ENCODE peak calls at places on chromosome 17, in six cellular contexts. M, H, C, G, O and I are unnamed samples.

GRCh38 chr17:2282297-2282873 is 21.2 kb downstream of the SMG6 start:
- DNase-seq in M (no peak), H (peak; percentile 67), C (no peak), G (no peak), O (peak; percentile 66), I (no peak)

GRCh38 chr17:12637015-12637414 is 28.7 kb upstream of the MYOCD start:
- DNase-seq in M (no peak), H (no peak), C (no peak), G (no peak), O (no peak), I (no peak)

GRCh38 chr17:62780273-62780672 is 27.8 kb downstream of the MARCHF10 start:
- DNase-seq in M (peak; percentile 30), H (no peak), C (no peak), G (no peak), O (no peak), I (peak; percentile 79)

GRCh38 chr17:76176701-76177574 is 35.9 kb upstream of the FOXJ1 start:
- DNase-seq in M (no peak), H (no peak), C (no peak), G (no peak), O (no peak), I (no peak)

GRCh38 chr17:40111221-40112128 is 10.3 kb upstream of the MSL1 start:
- DNase-seq in M (peak; percentile 88), H (peak; percentile 93), C (peak; percentile 42), G (peak; percentile 84), O (peak; percentile 69), I (no peak)

GRCh38 chr17:4221899-4222659 is 41.7 kb downstream of the ANKFY1 start:
- DNase-seq in M (no peak), H (no peak), C (no peak), G (no peak), O (no peak), I (no peak)

GRCh38 chr17:73214851-73215250 is 22.0 kb downstream of the COG1 start:
- DNase-seq in M (no peak), H (no peak), C (no peak), G (no peak), O (no peak), I (no peak)

GRCh38 chr17:39963826-39964225 is 1.0 kb downstream of the GSDMA start:
- DNase-seq in M (no peak), H (peak; percentile 39), C (no peak), G (no peak), O (no peak), I (no peak)

GRCh38 chr17:2947996-2948550 is 115.3 kb downstream of the OR1D5 start:
- DNase-seq in M (no peak), H (no peak), C (no peak), G (no peak), O (no peak), I (no peak)

GRCh38 chr17:67265620-67266019 is 20.6 kb upstream of the HELZ start:
- DNase-seq in M (no peak), H (no peak), C (no peak), G (no peak), O (no peak), I (no peak)

GRCh38 chr17:7407483-7408231 is at the start of gene NLGN2:
- DNase-seq in M (no peak), H (no peak), C (no peak), G (no peak), O (no peak), I (no peak)

GRCh38 chr17:59046192-59046591 is 60.5 kb downstream of the TRIM37 start:
- DNase-seq in M (no peak), H (no peak), C (no peak), G (no peak), O (no peak), I (no peak)

GRCh38 chr17:71461504-71462197 is 659.2 kb upstream of the SOX9 start:
- DNase-seq in M (no peak), H (no peak), C (no peak), G (no peak), O (no peak), I (no peak)

GRCh38 chr17:40071720-40072480 is 9.1 kb downstream of the THRA start:
- DNase-seq in M (peak; percentile 76), H (peak; percentile 72), C (no peak), G (peak; percentile 95), O (no peak), I (peak; percentile 82)

GRCh38 chr17:67518881-67519280 is 141.8 kb downstream of the PITPNC1 start:
- DNase-seq in M (no peak), H (no peak), C (no peak), G (no peak), O (no peak), I (no peak)

GRCh38 chr17:7932483-7932891 is 481 bp downstream of the CNTROB start:
- DNase-seq in M (no peak), H (peak; percentile 27), C (no peak), G (no peak), O (no peak), I (no peak)

GRCh38 chr17:50922739-50923405 is 56.7 kb upstream of the TOB1 start:
- DNase-seq in M (no peak), H (no peak), C (no peak), G (no peak), O (no peak), I (no peak)

GRCh38 chr17:45908460-45908859 is 14.1 kb downstream of the MAPT start:
- DNase-seq in M (no peak), H (no peak), C (no peak), G (no peak), O (no peak), I (no peak)

GRCh38 chr17:76385892-76386786 is 1.7 kb downstream of the SPHK1 start:
- DNase-seq in M (peak; percentile 83), H (peak; percentile 66), C (peak; percentile 85), G (peak; percentile 39), O (peak; percentile 78), I (peak; percentile 95)

GRCh38 chr17:6069611-6070279 is 434 bp upstream of the WSCD1 start:
- DNase-seq in M (no peak), H (no peak), C (no peak), G (no peak), O (peak; percentile 2), I (no peak)

GRCh38 chr17:31492880-31493655 is 101.6 kb downstream of the RAB11FIP4 start:
- DNase-seq in M (no peak), H (no peak), C (no peak), G (peak; percentile 21), O (no peak), I (peak; percentile 83)

GRCh38 chr17:77498875-77499698 is 358.3 kb downstream of the SEC14L1 start:
- DNase-seq in M (no peak), H (no peak), C (no peak), G (no peak), O (no peak), I (no peak)

GRCh38 chr17:60311936-60312335 is 80.0 kb downstream of the USP32 start:
- DNase-seq in M (no peak), H (no peak), C (no peak), G (no peak), O (no peak), I (no peak)

GRCh38 chr17:66485272-66485947 is 183.0 kb downstream of the PRKCA start:
- DNase-seq in M (no peak), H (no peak), C (no peak), G (no peak), O (no peak), I (no peak)

GRCh38 chr17:80511222-80512180 is 33.1 kb upstream of the RPTOR start:
- DNase-seq in M (no peak), H (no peak), C (no peak), G (no peak), O (no peak), I (no peak)

GRCh38 chr17:54903375-54903774 is 2.7 kb downstream of the TOM1L1 start:
- DNase-seq in M (peak; percentile 52), H (no peak), C (no peak), G (no peak), O (no peak), I (peak; percentile 54)

GRCh38 chr17:64599187-64599676 is 62.9 kb downstream of the SMURF2 start:
- DNase-seq in M (no peak), H (no peak), C (peak; percentile 41), G (no peak), O (peak; percentile 30), I (no peak)

GRCh38 chr17:21678451-21679081 is 13.8 kb upstream of the KCNJ18 start:
- DNase-seq in M (no peak), H (no peak), C (no peak), G (no peak), O (no peak), I (no peak)

GRCh38 chr17:20083460-20083859 is 74.3 kb downstream of the SPECC1 start:
- DNase-seq in M (no peak), H (no peak), C (no peak), G (no peak), O (no peak), I (no peak)